ENCODE peak calls at places on chromosomes 11 and 22, in six cellular contexts. W is SK-N-SH, K is GM12878, I is H1, Z is HepG2, D is K562. J is an unnamed sample.

GRCh38 chr11:61254403-61255025 is 13.5 kb downstream of the PGA5 start:
- DNase-seq in W (peak), K (peak), I (peak), Z (peak), D (peak), J (peak)

GRCh38 chr11:39786281-39786680 is 1673.2 kb downstream of the LRRC4C start:
- DNase-seq in W (no peak), K (no peak), I (no peak), Z (no peak), D (no peak), J (no peak)

GRCh38 chr11:116364357-116364756 is 408.4 kb downstream of the BUD13 start:
- DNase-seq in W (no peak), K (no peak), I (no peak), Z (no peak), D (no peak), J (no peak)

GRCh38 chr22:39518996-39519680 is 1.2 kb upstream of the ATF4 start:
- DNase-seq in W (peak), K (no peak), I (no peak), Z (no peak), D (no peak), J (no peak)

GRCh38 chr22:49297286-49297870 is 530.3 kb downstream of the BRD1 start:
- DNase-seq in W (no peak), K (no peak), I (peak), Z (no peak), D (no peak), J (no peak)

GRCh38 chr11:1049431-1049891 is 12.9 kb upstream of the MUC6 start:
- DNase-seq in W (no peak), K (no peak), I (no peak), Z (no peak), D (no peak), J (peak)

GRCh38 chr11:104967493-104968364 is 645 bp downstream of the CASP4 start:
- DNase-seq in W (no peak), K (no peak), I (no peak), Z (no peak), D (no peak), J (no peak)

GRCh38 chr22:32950366-32950765 is 107.8 kb downstream of the SYN3 start:
- DNase-seq in W (peak), K (no peak), I (no peak), Z (no peak), D (no peak), J (no peak)

GRCh38 chr11:110433393-110434333 is 3.9 kb downstream of the FDX1 start:
- DNase-seq in W (peak), K (no peak), I (no peak), Z (peak), D (peak), J (no peak)

GRCh38 chr11:113874096-113874919 is 1.1 kb downstream of the USP28 start:
- DNase-seq in W (no peak), K (no peak), I (no peak), Z (no peak), D (no peak), J (no peak)

GRCh38 chr11:844693-845644 is 2.3 kb downstream of the TSPAN4 start:
- DNase-seq in W (peak), K (no peak), I (peak), Z (peak), D (peak), J (no peak)

GRCh38 chr22:44330188-44330726 is 17.5 kb upstream of the SHISAL1 start:
- DNase-seq in W (no peak), K (no peak), I (no peak), Z (no peak), D (no peak), J (no peak)

GRCh38 chr22:24184057-24184798 is 2.9 kb downstream of the SUSD2 start:
- DNase-seq in W (peak), K (no peak), I (no peak), Z (no peak), D (no peak), J (no peak)

GRCh38 chr22:42949159-42949558 is 65.8 kb downstream of the PACSIN2 start:
- DNase-seq in W (no peak), K (no peak), I (no peak), Z (no peak), D (no peak), J (no peak)

GRCh38 chr11:35321532-35322320 is 97.6 kb downstream of the SLC1A2 start:
- DNase-seq in W (no peak), K (no peak), I (no peak), Z (no peak), D (no peak), J (no peak)

GRCh38 chr11:129230006-129230405 is 37.9 kb upstream of the ARHGAP32 start:
- DNase-seq in W (no peak), K (no peak), I (no peak), Z (no peak), D (no peak), J (no peak)

GRCh38 chr11:6817668-6818067 is 18.2 kb upstream of the OR6A2 start:
- DNase-seq in W (no peak), K (no peak), I (peak), Z (no peak), D (no peak), J (no peak)

GRCh38 chr22:23984430-23984829 is 4.5 kb downstream of the GSTT2 start:
- DNase-seq in W (peak), K (no peak), I (peak), Z (no peak), D (no peak), J (peak)

GRCh38 chr11:4936745-4937144 is 10.7 kb downstream of the OR51A4 start:
- DNase-seq in W (no peak), K (no peak), I (no peak), Z (no peak), D (no peak), J (no peak)

GRCh38 chr11:60924110-60924905 is at the start of gene TMEM132A:
- DNase-seq in W (peak), K (no peak), I (peak), Z (peak), D (peak), J (no peak)

GRCh38 chr22:33896801-33897620 is 23.3 kb downstream of the LARGE1 start:
- DNase-seq in W (peak), K (no peak), I (no peak), Z (no peak), D (no peak), J (no peak)

GRCh38 chr11:120401506-120401905 is 65.3 kb downstream of the ARHGEF12 start:
- DNase-seq in W (no peak), K (no peak), I (no peak), Z (no peak), D (no peak), J (no peak)

GRCh38 chr11:120395778-120396177 is 59.6 kb downstream of the ARHGEF12 start:
- DNase-seq in W (no peak), K (no peak), I (no peak), Z (no peak), D (no peak), J (no peak)

GRCh38 chr11:120398184-120398583 is 62.0 kb downstream of the ARHGEF12 start:
- DNase-seq in W (no peak), K (no peak), I (no peak), Z (no peak), D (no peak), J (no peak)

GRCh38 chr11:120400564-120401364 is 64.6 kb downstream of the ARHGEF12 start:
- DNase-seq in W (no peak), K (peak), I (no peak), Z (peak), D (no peak), J (no peak)

DNA sequence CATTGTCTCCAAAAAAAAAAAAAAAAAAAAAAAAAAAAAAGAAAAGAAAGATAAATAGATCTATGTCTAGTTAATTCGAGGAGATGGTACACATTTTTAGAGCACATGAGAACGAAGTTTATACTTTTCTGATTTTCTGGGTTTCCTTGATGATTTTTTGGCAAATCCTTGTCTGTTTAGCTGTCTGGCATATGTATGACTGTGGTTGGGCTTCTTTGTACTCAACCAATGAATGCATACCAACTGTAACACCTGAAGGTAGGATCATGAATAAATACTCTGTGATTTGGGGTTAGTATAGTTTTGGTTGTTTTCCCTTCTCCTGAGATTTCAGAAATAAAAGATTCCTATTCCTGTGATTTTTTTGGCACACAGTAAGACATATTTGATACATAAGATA is 63.1 kb downstream of the ARHGEF12 start:
- DNase-seq in W (no peak), K (no peak), I (no peak), Z (no peak), D (no peak), J (no peak)
- TF ChIP-seq GABPA in W (no peak), K (no peak), I (no peak), Z (no peak), D (no peak), J (no peak)

DNA sequence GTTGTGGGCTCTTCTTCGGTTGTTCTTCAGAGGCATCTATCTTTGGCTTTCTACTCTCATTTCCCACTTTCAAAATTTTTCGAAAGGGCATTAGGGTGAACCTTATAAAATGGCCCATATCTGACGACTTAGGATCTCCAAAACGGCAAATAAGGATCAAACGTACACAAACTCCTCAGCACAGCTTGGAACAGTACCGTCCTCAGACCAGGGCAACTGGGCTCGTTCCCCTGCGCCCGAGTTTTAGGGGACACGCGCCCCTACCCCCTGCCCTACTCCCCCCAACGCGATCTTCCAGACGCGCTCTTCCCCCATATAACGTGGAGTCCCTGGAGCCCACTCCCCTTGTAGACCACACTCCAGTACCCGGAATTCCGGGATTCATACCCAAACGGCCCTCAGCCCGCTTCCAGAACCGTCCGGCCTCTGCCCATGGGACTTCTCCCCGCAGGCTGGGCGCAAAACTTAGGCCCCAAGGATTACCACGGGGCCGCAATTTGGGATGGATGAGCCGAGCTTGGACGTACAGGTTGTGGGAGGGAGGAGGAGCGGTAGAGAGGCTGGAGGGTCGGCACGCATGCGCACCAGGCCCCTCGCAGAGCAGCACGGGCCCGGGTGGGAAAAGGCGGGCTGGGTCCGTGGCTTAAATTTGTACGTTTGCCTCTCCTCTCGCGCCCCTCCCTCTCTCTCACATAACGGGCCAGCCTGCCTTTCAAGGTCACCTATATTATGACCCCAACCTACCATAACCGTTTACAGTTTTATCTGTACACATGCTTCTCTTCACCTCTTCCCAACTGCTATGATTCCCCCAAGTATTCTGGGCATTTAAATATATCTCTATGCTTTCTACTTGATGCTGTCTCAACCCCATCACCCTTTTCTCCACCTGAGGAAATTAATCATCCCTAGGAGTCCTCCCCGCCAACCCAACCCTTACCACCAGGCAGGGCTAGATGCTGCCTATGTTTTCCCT is 3.4 kb downstream of the CCDC89 start:
- DNase-seq in W (peak), K (no peak), I (no peak), Z (no peak), D (peak), J (no peak)
- H3K27ac ChIP-seq in W (no peak), K (peak), I (no peak), Z (no peak), D (no peak), J (no peak)

DNA sequence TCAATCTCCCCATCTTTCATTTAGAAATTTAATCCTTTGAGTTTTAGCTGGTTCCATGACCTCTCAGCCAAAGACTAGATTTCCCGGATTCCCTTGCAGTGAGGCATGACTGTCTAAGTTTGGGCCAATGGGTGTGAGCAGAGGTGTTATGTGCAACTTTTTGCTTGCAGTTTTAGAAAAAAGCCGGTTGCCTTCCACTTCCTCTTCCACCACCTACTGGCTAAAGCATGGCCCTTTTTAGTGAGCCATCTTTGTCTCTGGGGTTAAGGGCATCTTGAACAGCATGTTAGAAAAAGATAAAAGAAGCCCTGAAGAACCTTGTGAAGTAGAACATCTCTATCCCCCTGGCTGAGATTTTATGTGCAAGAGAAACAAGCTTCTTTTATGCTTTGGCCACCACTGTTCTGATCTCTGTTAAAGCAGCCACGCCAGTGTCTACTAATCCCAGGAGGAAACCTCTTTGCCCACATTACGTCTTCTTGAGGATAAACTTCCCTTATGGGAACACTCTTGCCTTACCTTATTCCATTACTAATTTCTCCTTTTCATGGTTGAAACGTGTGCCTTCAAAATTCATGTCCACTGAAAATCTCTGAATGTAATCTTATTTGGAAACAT is 279.9 kb downstream of the TENM4 start:
- DNase-seq in W (no peak), K (no peak), I (no peak), Z (no peak), D (no peak), J (no peak)
- TF ChIP-seq GABPA in W (no peak), K (no peak), I (no peak), Z (no peak), D (no peak), J (no peak)

GRCh38 chr22:46668116-46668515 is 47.9 kb downstream of the GRAMD4 start:
- DNase-seq in W (no peak), K (no peak), I (no peak), Z (no peak), D (no peak), J (no peak)
- H3K27ac ChIP-seq in W (no peak), K (no peak), I (no peak), Z (no peak), D (no peak), J (no peak)

GRCh38 chr11:133746663-133747306 is 98.5 kb downstream of the SPATA19 start:
- DNase-seq in W (no peak), K (no peak), I (no peak), Z (no peak), D (no peak), J (no peak)
- TF ChIP-seq GABPA in W (no peak), K (no peak), I (no peak), Z (no peak), D (no peak), J (no peak)

GRCh38 chr11:86919557-86920210 is 35.5 kb downstream of the FZD4 start:
- DNase-seq in W (peak), K (no peak), I (no peak), Z (peak), D (peak), J (no peak)

GRCh38 chr11:86916330-86916729 is 38.9 kb downstream of the FZD4 start:
- DNase-seq in W (no peak), K (no peak), I (no peak), Z (no peak), D (no peak), J (no peak)

GRCh38 chr11:86922225-86922624 is 33.0 kb downstream of the FZD4 start:
- DNase-seq in W (no peak), K (no peak), I (no peak), Z (no peak), D (no peak), J (no peak)

GRCh38 chr11:86917577-86917976 is 37.6 kb downstream of the FZD4 start:
- DNase-seq in W (no peak), K (no peak), I (no peak), Z (no peak), D (no peak), J (no peak)

DNA sequence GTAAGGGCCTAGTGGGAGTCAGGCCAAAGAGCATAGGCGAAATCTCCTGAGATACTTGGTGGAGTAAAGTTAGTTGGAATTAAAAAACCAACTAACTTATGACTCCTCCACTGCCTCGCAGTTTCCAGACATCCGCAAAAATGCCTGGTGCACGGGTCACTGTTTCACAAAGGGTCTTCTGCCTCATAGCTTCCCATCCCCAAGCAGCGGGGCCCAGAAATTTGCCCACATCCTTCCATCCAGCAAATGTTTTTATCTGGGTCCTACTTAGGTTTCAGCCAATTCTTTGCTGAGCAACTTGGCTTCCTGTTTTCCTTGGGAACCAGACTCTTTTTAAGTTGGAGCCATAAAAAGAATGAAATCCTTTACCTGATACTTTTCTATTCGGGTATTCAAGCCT is 36.3 kb downstream of the FZD4 start:
- DNase-seq in W (no peak), K (no peak), I (no peak), Z (no peak), D (no peak), J (no peak)
- H3K27ac ChIP-seq in W (peak), K (no peak), I (no peak), Z (no peak), D (no peak), J (no peak)

GRCh38 chr11:81975261-81975900 is 758.3 kb downstream of the FAM181B start:
- DNase-seq in W (no peak), K (no peak), I (no peak), Z (no peak), D (no peak), J (no peak)

GRCh38 chr11:81979444-81979843 is 754.2 kb downstream of the FAM181B start:
- DNase-seq in W (no peak), K (no peak), I (no peak), Z (no peak), D (no peak), J (peak)
- TF ChIP-seq GABPA in W (no peak), K (no peak), I (no peak), Z (no peak), D (no peak), J (no peak)

GRCh38 chr11:48019597-48019996 is 39.2 kb downstream of the PTPRJ start:
- DNase-seq in W (no peak), K (no peak), I (no peak), Z (no peak), D (no peak), J (no peak)
- H3K27ac ChIP-seq in W (no peak), K (peak), I (no peak), Z (no peak), D (no peak), J (peak)

DNA sequence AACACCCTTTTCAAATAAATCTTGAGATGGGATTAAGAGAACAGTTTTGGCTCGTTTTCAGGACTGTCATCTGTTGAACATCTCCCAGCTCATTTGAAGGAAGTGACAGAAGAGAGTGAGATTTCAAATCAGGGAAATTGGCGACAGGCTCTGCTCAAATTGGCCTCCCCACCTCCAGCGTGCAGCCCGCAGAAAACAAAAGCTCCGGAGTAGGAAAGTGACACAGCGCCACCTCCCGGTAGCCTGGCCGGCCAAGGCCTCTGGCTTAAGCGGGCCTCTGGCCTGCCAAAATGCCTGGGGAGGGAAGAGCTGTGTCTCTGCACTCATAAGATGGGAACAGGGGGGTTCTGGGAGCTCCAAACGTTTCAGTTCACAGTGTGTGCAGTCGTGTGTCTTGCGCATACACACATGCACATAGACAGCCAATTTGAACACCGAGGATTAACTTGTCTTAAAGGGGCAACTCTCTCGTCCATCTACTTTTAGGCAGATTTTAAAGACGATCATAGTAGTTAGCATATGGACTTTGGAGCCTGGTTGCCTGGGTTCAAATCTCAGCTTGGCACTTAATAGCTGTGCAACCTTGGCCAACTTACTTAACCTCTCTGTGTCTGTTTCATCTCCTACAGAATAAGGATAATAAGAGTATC is 132.7 kb upstream of the RCN1 start:
- DNase-seq in W (peak), K (peak), I (peak), Z (peak), D (peak), J (peak)
- TF ChIP-seq GABPA in W (no peak), K (no peak), I (no peak), Z (no peak), D (no peak), J (no peak)

GRCh38 chr22:29528144-29528543 is 25.4 kb downstream of the THOC5 start:
- DNase-seq in W (no peak), K (no peak), I (no peak), Z (no peak), D (no peak), J (no peak)
- H3K27ac ChIP-seq in W (no peak), K (no peak), I (no peak), Z (no peak), D (no peak), J (no peak)